ENCODE peak calls at places on chromosomes 6 and 20, in four cellular contexts. E is H1, P is HepG2, T is GM12878. O is an unnamed sample.

GRCh38 chr6:101779051-101779844 is 385.7 kb downstream of the GRIK2 start:
- DNase-seq in E (no peak), P (no peak), T (no peak), O (no peak)

GRCh38 chr6:10894958-10895357 is 8.1 kb downstream of the SYCP2L start:
- DNase-seq in E (no peak), P (no peak), T (no peak), O (no peak)

GRCh38 chr6:83511901-83512681 is at the start of gene PRSS35:
- DNase-seq in E (peak; percentile 84), P (peak; percentile 7), T (no peak), O (peak; percentile 50)

GRCh38 chr20:19335916-19336315 is 123.5 kb downstream of the SLC24A3 start:
- DNase-seq in E (no peak), P (no peak), T (no peak), O (no peak)

GRCh38 chr6:31541059-31541657 is 645 bp downstream of the DDX39B start:
- DNase-seq in E (no peak), P (peak; percentile 63), T (no peak), O (peak; percentile 35)

GRCh38 chr6:5082487-5083306 is 2.4 kb upstream of the PPP1R3G start:
- DNase-seq in E (no peak), P (peak; percentile 87), T (no peak), O (no peak)

GRCh38 chr6:13250703-13251102 is 77.6 kb downstream of the TBC1D7 start:
- DNase-seq in E (no peak), P (no peak), T (no peak), O (no peak)

GRCh38 chr6:119215309-119215708 is 134.3 kb downstream of the MAN1A1 start:
- DNase-seq in E (no peak), P (peak; percentile 68), T (no peak), O (no peak)

GRCh38 chr6:102571236-102571908 is 1177.9 kb downstream of the GRIK2 start:
- DNase-seq in E (no peak), P (no peak), T (no peak), O (no peak)

GRCh38 chr6:82331031-82331773 is 32.4 kb upstream of the TPBG start:
- DNase-seq in E (no peak), P (no peak), T (no peak), O (no peak)

GRCh38 chr6:153104220-153104619 is 26.9 kb downstream of the RGS17 start:
- DNase-seq in E (no peak), P (no peak), T (no peak), O (no peak)

GRCh38 chr20:9884061-9884460 is 45.2 kb upstream of the PAK5 start:
- DNase-seq in E (no peak), P (no peak), T (no peak), O (no peak)

GRCh38 chr6:127015858-127016257 is 102.6 kb upstream of the RSPO3 start:
- DNase-seq in E (no peak), P (no peak), T (no peak), O (no peak)

GRCh38 chr6:166221040-166221439 is 53.4 kb upstream of the TBXT start:
- DNase-seq in E (no peak), P (no peak), T (no peak), O (no peak)

GRCh38 chr20:3681931-3682820 is at the start of gene ADAM33:
- DNase-seq in E (peak; percentile 78), P (no peak), T (no peak), O (no peak)

GRCh38 chr6:70371454-70372105 is 41.7 kb upstream of the FAM135A start:
- DNase-seq in E (no peak), P (peak; percentile 70), T (no peak), O (no peak)

GRCh38 chr6:90025418-90026089 is 131.3 kb downstream of the GJA10 start:
- DNase-seq in E (no peak), P (no peak), T (no peak), O (no peak)

GRCh38 chr20:3995067-3995748 is 20.1 kb downstream of the RNF24 start:
- DNase-seq in E (no peak), P (no peak), T (no peak), O (no peak)

GRCh38 chr6:13302751-13303667 is 25.3 kb downstream of the TBC1D7 start:
- DNase-seq in E (peak; percentile 11), P (peak; percentile 80), T (peak; percentile 90), O (no peak)

GRCh38 chr6:90076471-90076870 is 182.2 kb downstream of the GJA10 start:
- DNase-seq in E (no peak), P (no peak), T (no peak), O (no peak)

GRCh38 chr6:160934157-160934556 is 57.4 kb upstream of the MAP3K4 start:
- DNase-seq in E (no peak), P (no peak), T (no peak), O (no peak)

GRCh38 chr6:29602564-29603361 is 17.8 kb downstream of the OR2H2 start:
- DNase-seq in E (peak; percentile 63), P (peak; percentile 35), T (no peak), O (peak; percentile 66)

GRCh38 chr6:21107796-21108195 is 485.8 kb upstream of the SOX4 start:
- DNase-seq in E (no peak), P (no peak), T (no peak), O (no peak)

GRCh38 chr6:21109421-21110178 is 484.0 kb upstream of the SOX4 start:
- DNase-seq in E (no peak), P (peak; percentile 33), T (peak; percentile 19), O (no peak)

GRCh38 chr6:21110684-21111398 is 482.7 kb upstream of the SOX4 start:
- DNase-seq in E (no peak), P (no peak), T (no peak), O (no peak)

GRCh38 chr6:21115111-21115510 is 478.4 kb upstream of the SOX4 start:
- DNase-seq in E (no peak), P (peak; percentile 18), T (no peak), O (no peak)

DNA sequence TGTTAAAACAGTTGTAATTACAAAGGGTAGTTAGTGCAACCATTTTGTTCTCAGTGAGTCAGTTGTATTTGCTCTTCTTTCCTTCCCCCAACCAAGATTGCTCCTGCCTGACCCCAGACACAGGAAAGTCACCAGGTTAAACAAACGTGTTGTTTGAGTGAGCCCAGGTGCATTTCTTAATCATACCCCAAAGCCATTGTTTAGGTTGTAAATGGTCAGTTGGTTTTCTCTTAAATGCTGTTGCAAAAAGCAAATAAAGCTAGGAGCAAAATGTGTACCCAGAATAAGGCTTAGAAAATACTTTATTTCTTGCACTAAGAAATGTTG is 482.2 kb upstream of the SOX4 start:
- DNase-seq in E (no peak), P (peak; percentile 92), T (no peak), O (no peak)
- TF ChIP-seq SUZ12 in E (no peak), P (no peak), T (no peak), O (no peak)

GRCh38 chr6:130672153-130672552 is 155.1 kb upstream of the SMLR1 start:
- DNase-seq in E (no peak), P (no peak), T (no peak), O (no peak)

GRCh38 chr6:130670142-130670541 is 157.1 kb upstream of the SMLR1 start:
- DNase-seq in E (no peak), P (peak; percentile 13), T (no peak), O (no peak)

GRCh38 chr6:130671119-130672104 is 155.8 kb upstream of the SMLR1 start:
- DNase-seq in E (no peak), P (no peak), T (no peak), O (no peak)

GRCh38 chr6:130661077-130661476 is 166.1 kb upstream of the SMLR1 start:
- DNase-seq in E (no peak), P (no peak), T (no peak), O (no peak)

GRCh38 chr6:130666796-130667195 is 160.4 kb upstream of the SMLR1 start:
- DNase-seq in E (no peak), P (no peak), T (no peak), O (no peak)
- TF ChIP-seq ZNF274 in E (no peak), P (no peak), T (no peak), O (no peak)

DNA sequence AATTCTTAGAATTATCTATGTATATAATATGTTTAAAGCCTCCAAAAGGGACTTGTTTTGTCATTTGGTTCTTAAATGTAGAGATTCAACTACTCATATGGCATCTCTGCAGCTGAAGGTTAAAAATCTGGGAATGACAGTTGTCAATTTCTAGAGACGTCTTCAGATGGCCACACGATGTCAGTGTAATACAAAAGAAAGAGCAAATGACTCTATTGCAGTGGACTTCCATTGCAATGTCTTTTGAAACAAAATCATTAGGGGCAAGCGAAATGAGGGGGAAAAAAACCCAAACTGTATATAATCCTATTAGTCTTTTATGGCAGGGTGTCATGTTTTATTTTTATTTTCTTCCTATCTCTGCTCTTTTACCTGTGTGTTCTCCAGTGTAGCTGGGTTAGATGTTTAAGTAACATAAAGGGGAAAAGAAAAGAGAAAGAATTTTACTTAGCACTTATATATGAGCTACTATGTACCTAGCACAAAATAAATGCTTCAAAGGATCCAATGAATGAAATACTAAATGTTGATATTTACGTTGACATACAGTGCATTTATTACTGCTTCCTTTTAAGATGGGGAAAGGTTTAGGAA is 26.2 kb downstream of the CCN2 start:
- DNase-seq in E (no peak), P (peak; percentile 77), T (no peak), O (no peak)
- TF ChIP-seq YY1 in E (no peak), P (no peak), T (no peak), O (no peak)

GRCh38 chr20:24981282-24981681 is 11.3 kb downstream of the APMAP start:
- DNase-seq in E (peak; percentile 1), P (no peak), T (no peak), O (no peak)

GRCh38 chr20:24979036-24979960 is 13.3 kb downstream of the APMAP start:
- DNase-seq in E (peak; percentile 22), P (no peak), T (no peak), O (no peak)

GRCh38 chr20:24983896-24984295 is 8.7 kb downstream of the APMAP start:
- DNase-seq in E (peak; percentile 11), P (no peak), T (no peak), O (no peak)

GRCh38 chr20:24980321-24981053 is 12.1 kb downstream of the APMAP start:
- DNase-seq in E (peak; percentile 7), P (no peak), T (no peak), O (no peak)

GRCh38 chr20:24981750-24982149 is 10.8 kb downstream of the APMAP start:
- DNase-seq in E (no peak), P (no peak), T (no peak), O (no peak)
- TF ChIP-seq SUZ12 in E (no peak), P (no peak), T (no peak), O (no peak)

DNA sequence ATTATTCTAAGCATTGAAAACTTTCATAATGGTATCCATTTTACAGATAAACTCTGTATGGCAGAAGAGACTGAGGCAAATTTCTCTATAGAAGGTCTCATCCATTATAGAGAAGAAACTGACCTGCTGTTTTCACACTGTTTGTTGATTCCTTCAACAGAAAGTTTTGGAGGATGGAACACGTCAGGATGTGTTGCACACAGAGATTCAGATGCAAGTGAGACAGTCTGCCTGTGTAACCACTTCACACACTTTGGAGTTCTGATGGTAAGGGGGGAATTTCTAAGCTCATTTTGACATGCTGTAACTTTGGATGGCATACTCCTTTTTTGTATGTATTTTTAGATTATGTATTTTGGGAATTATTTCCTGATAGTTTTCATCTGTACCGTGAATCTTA is 109.3 kb downstream of the ADGRG6 start:
- DNase-seq in E (no peak), P (no peak), T (no peak), O (no peak)
- TF ChIP-seq ZNF274 in E (no peak), P (no peak), T (no peak), O (no peak)

DNA sequence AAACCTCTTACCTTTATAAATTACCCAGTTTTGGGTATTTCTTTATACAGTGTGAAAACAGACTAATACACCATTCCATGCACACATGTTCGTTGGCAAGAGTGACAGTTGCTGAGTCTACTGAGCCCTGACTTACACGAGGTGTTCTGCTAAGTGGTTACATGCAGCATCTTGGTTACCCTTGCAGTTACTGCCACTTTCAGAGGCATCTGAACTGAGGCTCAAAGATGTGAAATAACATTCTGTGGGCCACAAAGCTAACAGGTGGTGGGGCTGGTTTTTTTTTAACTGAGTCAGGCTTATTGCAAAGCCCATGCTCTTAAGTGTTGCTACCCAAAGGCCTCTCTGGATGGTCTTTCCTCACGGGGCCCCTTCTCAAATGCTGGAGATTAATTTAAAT is 54.4 kb upstream of the GTSF1L start:
- DNase-seq in E (no peak), P (no peak), T (no peak), O (no peak)
- TF ChIP-seq YY1 in E (no peak), P (no peak), T (no peak), O (no peak)